ENCODE peak calls at places on chromosome 22, in five cellular contexts. B is body of pancreas, Z is uterus, K is iPS DF 6.9, E is trophoblast cell. X is an unnamed sample. For H3K9me3 and H3K4me1, the result is how much of the 10 kb centered on the place peaks cover.

GRCh38 chr22:39144101-39144815 is 8.2 kb downstream of the CBX7 start:
- DNase-seq in Z (no peak), K (no peak), E (peak), B (peak), X (peak)

GRCh38 chr22:30073743-30074142 is 6.5 kb upstream of the HORMAD2 start:
- DNase-seq in B (no peak), Z (no peak), K (no peak), E (no peak), X (no peak)

GRCh38 chr22:48251629-48252028 is 1489.2 kb downstream of the TBC1D22A start:
- DNase-seq in K (no peak), Z (no peak), B (no peak), E (no peak), X (no peak)

GRCh38 chr22:31556627-31557203 is 60.4 kb downstream of the SFI1 start:
- DNase-seq in B (no peak), E (peak), K (no peak), Z (no peak), X (peak)

GRCh38 chr22:17785185-17786184 is 11.2 kb upstream of the BID start:
- DNase-seq in E (peak), B (peak), Z (no peak), K (peak), X (peak)

GRCh38 chr22:27677895-27678458 is 123.6 kb downstream of the MN1 start:
- DNase-seq in Z (peak), B (no peak), K (no peak), E (no peak), X (no peak)

GRCh38 chr22:38724926-38725571 is 19.3 kb downstream of the GTPBP1 start:
- DNase-seq in B (no peak), Z (no peak), K (no peak), E (peak), X (peak)

GRCh38 chr22:29830585-29830984 is 7.5 kb downstream of the ASCC2 start:
- DNase-seq in B (no peak), Z (no peak), K (no peak), E (no peak), X (no peak)

GRCh38 chr22:48263431-48263765 is 1500.9 kb downstream of the TBC1D22A start:
- DNase-seq in K (no peak), B (no peak), E (no peak), Z (no peak), X (no peak)

GRCh38 chr22:30290318-30290678 is 993 bp upstream of the CASTOR1 start:
- DNase-seq in B (no peak), E (peak), K (no peak), Z (peak), X (no peak)

DNA sequence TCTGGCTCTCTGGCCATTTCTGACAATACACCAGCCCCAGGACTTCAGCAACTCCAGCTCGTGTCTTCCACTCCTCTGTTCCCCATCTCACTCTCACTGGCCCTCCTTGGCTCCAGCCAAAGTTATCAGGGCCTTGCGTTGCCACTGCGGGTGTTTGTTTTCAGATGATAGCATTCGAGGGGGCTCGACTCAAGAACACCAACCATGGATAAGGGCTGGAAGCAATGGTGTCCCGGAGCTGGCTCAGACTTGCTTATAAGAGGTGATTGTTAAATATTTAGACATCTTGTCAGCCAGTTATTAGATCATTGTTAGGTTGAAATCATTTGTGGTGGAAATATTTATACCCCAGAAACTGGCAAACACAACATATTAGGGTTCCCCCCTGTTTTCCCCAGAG is 98.1 kb downstream of the FBXO7 start:
- DNase-seq in Z (no peak), B (no peak), K (no peak), E (no peak), X (no peak)
- H3K27ac ChIP-seq in Z (no peak), B (no peak), K (no peak), E (no peak), X (no peak)

DNA sequence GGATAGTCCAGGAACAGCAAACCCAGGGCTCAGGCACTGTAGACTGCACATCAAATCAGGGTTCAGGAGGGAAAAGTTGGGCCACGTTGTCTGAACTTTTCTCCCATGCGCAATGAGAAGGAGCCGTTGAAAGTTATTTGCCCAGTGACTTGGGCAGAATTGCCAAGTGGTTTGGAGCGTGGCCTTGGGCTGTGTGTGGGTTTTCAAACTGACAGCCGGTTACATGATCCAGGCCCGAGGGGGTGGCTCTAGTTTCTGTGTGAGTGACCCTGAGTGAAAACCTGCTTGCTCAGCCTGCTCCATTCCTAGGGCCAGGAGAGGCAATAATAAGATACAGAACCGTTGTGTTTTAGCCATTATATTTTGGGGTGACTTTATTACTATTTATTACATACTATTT is 20.3 kb downstream of the MB start:
- DNase-seq in Z (no peak), K (no peak), B (peak), E (no peak), X (peak)
- H3K9me3 ChIP-seq in Z (under half), K (under half), B (under half), E (under half), X (under half)

GRCh38 chr22:46453829-46454220 is 83.6 kb downstream of the CELSR1 start:
- DNase-seq in K (no peak), B (no peak), E (no peak), Z (no peak), X (no peak)
- H3K4me1 ChIP-seq in K (under half), B (under half), E (half or more), Z (under half), X (under half)

GRCh38 chr22:44730034-44730433 is 22.3 kb upstream of the ARHGAP8 start:
- DNase-seq in E (no peak), Z (no peak), K (no peak), B (no peak), X (no peak)
- H3K27ac ChIP-seq in E (no peak), Z (peak), K (no peak), B (no peak), X (no peak)

DNA sequence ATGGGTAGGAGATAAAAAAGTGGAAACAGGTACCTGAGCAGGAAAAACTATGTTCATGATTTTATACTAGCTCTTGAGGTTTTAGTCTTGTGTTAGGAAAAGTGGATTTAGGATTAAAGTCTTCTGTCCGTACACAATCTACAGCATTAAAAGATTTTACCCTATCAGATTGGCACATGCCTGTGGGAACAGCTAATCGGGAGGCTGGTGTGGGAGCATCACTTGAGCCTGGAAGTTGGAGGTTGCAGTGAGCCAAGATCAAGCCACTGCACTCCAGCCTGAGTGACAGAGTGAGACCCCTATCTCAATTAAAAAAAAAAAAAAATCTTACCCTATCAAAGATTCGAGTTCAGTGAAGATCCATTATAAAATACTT is 12.2 kb upstream of the CRKL start:
- DNase-seq in B (no peak), K (no peak), E (no peak), Z (no peak), X (no peak)
- H3K9me3 ChIP-seq in B (under half), K (under half), E (under half), Z (under half), X (under half)

GRCh38 chr22:36009085-36009484 is 19.5 kb downstream of the RBFOX2 start:
- DNase-seq in Z (no peak), E (peak), K (no peak), B (no peak), X (no peak)
- H3K4me1 ChIP-seq in Z (under half), E (under half), K (under half), B (under half), X (under half)

X was measured in cardiac muscle cell.